ENCODE peak calls at places on chromosomes 1 and 21, in six cellular contexts. Y is Peyer's patch, D is body of pancreas, E is A549, T is upper lobe of left lung, Z is IMR-90. N is an unnamed sample.

GRCh38 chr1:31751822-31752241 is 12.3 kb downstream of the ADGRB2 start:
- DNase-seq in T (no peak), E (no peak), D (no peak), Z (no peak), Y (no peak), N (no peak)

GRCh38 chr1:55315552-55315951 is 100.4 kb upstream of the USP24 start:
- DNase-seq in Y (no peak), T (no peak), D (no peak), E (no peak), Z (no peak), N (no peak)

GRCh38 chr1:58432813-58433668 is 113.5 kb downstream of the OMA1 start:
- DNase-seq in E (no peak), T (no peak), Y (no peak), D (no peak), Z (peak), N (no peak)

GRCh38 chr1:3454811-3455618 is 550 bp downstream of the ARHGEF16 start:
- DNase-seq in T (peak), E (no peak), D (peak), Y (peak), Z (no peak), N (peak)

GRCh38 chr1:79737193-79737592 is 730.7 kb upstream of the ADGRL4 start:
- DNase-seq in Z (no peak), E (no peak), T (no peak), Y (no peak), D (no peak), N (peak)

GRCh38 chr1:234218078-234218477 is 155.2 kb upstream of the COA6 start:
- DNase-seq in Z (no peak), E (no peak), T (no peak), Y (no peak), D (no peak), N (no peak)

GRCh38 chr1:207917086-207917485 is 6.2 kb upstream of the CD34 start:
- DNase-seq in D (no peak), E (no peak), T (no peak), Z (no peak), Y (no peak), N (no peak)

GRCh38 chr1:94068831-94069648 is 51.9 kb downstream of the ABCA4 start:
- DNase-seq in T (peak), Y (no peak), D (peak), Z (peak), E (peak), N (no peak)

GRCh38 chr1:19179597-19180271 is 30.3 kb downstream of the UBR4 start:
- DNase-seq in D (no peak), E (no peak), T (no peak), Z (peak), Y (no peak), N (peak)

GRCh38 chr1:8629241-8630091 is 188.0 kb downstream of the RERE start:
- DNase-seq in Y (peak), D (no peak), T (peak), E (no peak), Z (peak), N (peak)

GRCh38 chr1:151905070-151905442 is 4.3 kb downstream of the THEM4 start:
- DNase-seq in E (no peak), Z (no peak), D (no peak), Y (peak), T (peak), N (peak)

GRCh38 chr1:41408691-41409090 is 47.5 kb downstream of the FOXO6 start:
- DNase-seq in D (no peak), Y (no peak), T (no peak), E (no peak), Z (no peak), N (no peak)

GRCh38 chr1:71080178-71080781 is 555 bp downstream of the ZRANB2 start:
- DNase-seq in Z (peak), T (no peak), Y (no peak), D (no peak), E (no peak), N (peak)

GRCh38 chr1:171912509-171913185 is 71.3 kb downstream of the DNM3 start:
- DNase-seq in Z (no peak), E (peak), Y (no peak), D (no peak), T (no peak), N (no peak)

GRCh38 chr21:42357307-42357706 is 6.5 kb upstream of the TFF2 start:
- DNase-seq in T (no peak), Y (peak), E (no peak), D (no peak), Z (no peak), N (no peak)

GRCh38 chr1:229844675-229845074 is 218.6 kb downstream of the URB2 start:
- DNase-seq in Y (no peak), E (no peak), D (peak), Z (no peak), T (peak), N (no peak)

GRCh38 chr1:201028473-201028889 is 5.0 kb upstream of the KIF21B start:
- DNase-seq in Y (peak), T (peak), D (no peak), E (no peak), Z (no peak), N (peak)

GRCh38 chr1:47725000-47725731 is 272.0 kb downstream of the TRABD2B start:
- DNase-seq in D (no peak), Z (no peak), T (no peak), Y (no peak), E (peak), N (no peak)

GRCh38 chr1:100584761-100585745 is 47.1 kb downstream of the GPR88 start:
- DNase-seq in T (no peak), Y (no peak), D (no peak), Z (peak), E (no peak), N (peak)

GRCh38 chr1:62070384-62071011 is 124.2 kb upstream of the L1TD1 start:
- DNase-seq in E (peak), Z (peak), T (no peak), D (no peak), Y (no peak), N (peak)

GRCh38 chr1:7358346-7358745 is 412.8 kb upstream of the VAMP3 start:
- DNase-seq in D (no peak), T (no peak), Z (no peak), Y (no peak), E (no peak), N (no peak)

GRCh38 chr1:2894381-2895041 is 93.0 kb upstream of the TTC34 start:
- DNase-seq in Y (no peak), T (no peak), E (no peak), D (no peak), Z (no peak), N (no peak)

GRCh38 chr1:111320066-111320879 is 29.6 kb downstream of the CHIA start:
- DNase-seq in E (no peak), Y (no peak), D (no peak), T (no peak), Z (no peak), N (no peak)

GRCh38 chr1:183279835-183280234 is 93.8 kb downstream of the LAMC2 start:
- DNase-seq in T (peak), E (no peak), Z (peak), D (no peak), Y (no peak), N (peak)

GRCh38 chr1:223211323-223211985 is 68.4 kb upstream of the TLR5 start:
- DNase-seq in Z (no peak), E (no peak), Y (no peak), D (no peak), T (no peak), N (no peak)

GRCh38 chr1:234827656-234828055 is 217.7 kb upstream of the IRF2BP2 start:
- DNase-seq in T (no peak), D (no peak), E (no peak), Z (no peak), Y (no peak), N (no peak)

GRCh38 chr1:181803421-181803820 is 258.1 kb downstream of the ZNF648 start:
- DNase-seq in Z (no peak), T (no peak), Y (no peak), E (no peak), D (no peak), N (no peak)

GRCh38 chr1:181798191-181798926 is 263.2 kb downstream of the ZNF648 start:
- DNase-seq in E (no peak), Z (no peak), T (no peak), Y (no peak), D (no peak), N (no peak)

GRCh38 chr1:181802466-181802865 is 259.0 kb downstream of the ZNF648 start:
- DNase-seq in D (no peak), Y (no peak), T (no peak), Z (no peak), E (no peak), N (no peak)

GRCh38 chr1:181804989-181805388 is 256.5 kb downstream of the ZNF648 start:
- DNase-seq in Y (no peak), T (no peak), Z (no peak), D (no peak), E (no peak), N (no peak)

DNA sequence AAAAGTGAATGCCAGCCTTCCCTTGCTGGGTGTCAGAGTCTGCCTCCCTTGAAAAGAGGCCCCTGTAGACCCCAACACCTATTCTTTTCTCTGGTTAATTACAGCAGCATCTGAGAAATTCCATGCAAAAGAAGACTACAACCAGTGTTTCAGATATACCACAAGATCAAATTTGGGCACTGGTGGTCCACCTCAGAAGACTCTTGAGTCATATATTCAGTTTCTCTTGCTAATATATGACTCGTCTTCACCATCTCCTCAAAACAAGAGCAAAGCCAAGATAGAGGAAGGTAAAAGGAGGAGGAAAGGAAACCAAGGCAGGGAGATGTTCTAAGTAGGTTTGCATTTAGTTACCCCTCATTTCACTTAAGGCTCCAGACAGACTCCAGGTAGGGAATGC is 259.9 kb downstream of the ZNF648 start:
- DNase-seq in Y (no peak), D (no peak), E (no peak), T (no peak), Z (no peak), N (no peak)
- TF ChIP-seq POLR2A in Y (no peak), D (no peak), E (no peak), T (no peak), Z (no peak), N (no peak)

GRCh38 chr1:217087981-217088380 is 364.8 kb upstream of the ESRRG start:
- DNase-seq in T (no peak), E (no peak), Y (no peak), Z (no peak), D (no peak), N (no peak)
- H3K4me3 ChIP-seq in T (no peak), E (no peak), Y (no peak), Z (no peak), D (no peak), N (no peak)

GRCh38 chr1:44739361-44740178 is at the start of gene KIF2C:
- DNase-seq in D (peak), E (peak), Y (peak), Z (peak), T (peak), N (peak)
- TF ChIP-seq POLR2A in D (peak), E (peak), Y (peak), Z (peak), T (peak), N (peak)

DNA sequence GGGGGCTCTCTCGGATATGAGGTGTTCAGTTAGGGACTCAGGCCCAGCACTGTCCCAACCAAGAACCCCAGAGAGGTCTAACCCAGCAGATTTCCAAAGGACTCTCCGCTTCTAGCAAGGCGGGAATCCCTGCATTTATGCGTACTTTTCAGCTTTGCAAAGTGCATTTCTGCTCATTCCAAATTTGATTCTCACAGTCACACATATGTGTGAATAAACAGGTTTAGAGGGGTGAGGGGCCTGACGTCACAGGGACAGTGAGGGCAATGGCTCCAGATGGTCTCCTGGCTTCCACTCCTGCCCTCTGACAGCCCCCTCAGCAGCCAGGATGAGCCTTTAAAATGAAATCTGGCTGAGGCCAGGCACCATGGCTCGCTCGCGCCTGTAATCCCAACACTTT is 921 bp upstream of the ECE1 start:
- DNase-seq in Z (no peak), E (no peak), Y (no peak), D (no peak), T (no peak), N (no peak)
- H3K4me3 ChIP-seq in Z (no peak), E (peak), Y (peak), D (no peak), T (no peak), N (no peak)

GRCh38 chr1:167066333-167067122 is 23.6 kb downstream of the GPA33 start:
- DNase-seq in Y (peak), D (peak), Z (peak), E (peak), T (peak), N (peak)
- TF ChIP-seq POLR2A in Y (no peak), D (no peak), Z (no peak), E (no peak), T (no peak), N (no peak)

GRCh38 chr1:38006008-38006828 is 904 bp upstream of the FHL3 start:
- DNase-seq in T (no peak), E (no peak), Y (no peak), D (no peak), Z (no peak), N (no peak)
- H3K4me3 ChIP-seq in T (no peak), E (peak), Y (no peak), D (no peak), Z (no peak), N (peak)

GRCh38 chr1:173478099-173478555 is 992 bp downstream of the PRDX6 start:
- DNase-seq in Z (peak), Y (peak), T (peak), D (peak), E (peak), N (peak)

GRCh38 chr1:173475564-173476196 is 1.5 kb upstream of the PRDX6 start:
- DNase-seq in Z (peak), E (no peak), T (peak), Y (no peak), D (no peak), N (peak)

GRCh38 chr1:173477286-173478098 is at the start of gene PRDX6:
- DNase-seq in Z (peak), Y (peak), E (peak), T (peak), D (peak), N (peak)

GRCh38 chr1:173476197-173476663 is 905 bp upstream of the PRDX6 start:
- DNase-seq in E (no peak), Y (no peak), D (no peak), Z (no peak), T (no peak), N (no peak)

DNA sequence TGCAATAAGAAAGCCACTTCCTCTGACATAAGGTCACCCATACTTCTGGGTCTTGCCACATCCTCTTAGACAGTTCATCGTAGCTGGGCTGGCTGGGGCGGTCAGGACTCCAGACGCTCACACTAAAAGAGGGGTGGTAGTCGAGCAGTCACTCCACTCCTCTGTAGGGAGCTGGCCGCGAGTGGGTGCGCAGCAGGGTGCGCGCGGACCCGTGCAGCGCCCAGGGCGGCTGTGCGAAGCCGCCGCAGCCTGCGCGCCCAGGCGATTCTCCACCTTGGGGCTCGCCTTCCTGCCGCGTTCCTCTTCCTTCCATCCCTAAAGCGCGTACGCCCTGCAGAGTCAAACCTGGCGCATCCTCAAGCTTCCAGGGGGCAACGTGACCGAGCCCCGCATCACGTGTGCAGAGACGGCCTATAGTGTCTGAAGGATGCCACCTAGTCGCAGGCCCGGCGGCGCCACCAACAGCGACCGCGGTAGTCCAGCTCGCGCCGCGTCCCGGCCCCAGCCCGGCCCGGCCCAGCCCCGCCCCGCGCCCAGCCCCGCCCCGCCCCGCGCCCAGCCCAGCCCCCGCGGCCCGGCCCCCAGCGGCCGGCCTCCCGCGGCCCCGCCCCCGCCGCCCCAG is 360 bp upstream of the PRDX6 start:
- DNase-seq in Y (peak), D (peak), E (peak), Z (peak), T (peak), N (peak)
- TF ChIP-seq POLR2A in Y (peak), D (peak), E (peak), Z (peak), T (peak), N (no peak)

GRCh38 chr1:214935258-214935657 is 147.3 kb upstream of the KCNK2 start:
- DNase-seq in Y (no peak), D (no peak), T (no peak), Z (no peak), E (no peak), N (no peak)
- H3K4me3 ChIP-seq in Y (no peak), D (no peak), T (no peak), Z (no peak), E (no peak), N (no peak)

GRCh38 chr1:205447457-205448415 is 8.1 kb downstream of the BLACAT1 start:
- DNase-seq in T (no peak), D (no peak), E (no peak), Y (no peak), Z (no peak), N (no peak)

GRCh38 chr1:205450448-205450847 is 5.4 kb downstream of the BLACAT1 start:
- DNase-seq in E (no peak), T (no peak), Y (no peak), D (no peak), Z (no peak), N (no peak)

GRCh38 chr1:205449254-205449749 is 6.5 kb downstream of the BLACAT1 start:
- DNase-seq in D (no peak), Y (no peak), T (peak), E (no peak), Z (no peak), N (no peak)

GRCh38 chr1:205449750-205450443 is 5.9 kb downstream of the BLACAT1 start:
- DNase-seq in Y (peak), Z (peak), T (peak), D (peak), E (peak), N (peak)

GRCh38 chr1:205448540-205449253 is 7.1 kb downstream of the BLACAT1 start:
- DNase-seq in E (no peak), D (no peak), Y (no peak), T (no peak), Z (no peak), N (no peak)
- TF ChIP-seq POLR2A in E (no peak), D (no peak), Y (no peak), T (peak), Z (no peak), N (no peak)

GRCh38 chr1:206715552-206716518 is 31.1 kb downstream of the MAPKAPK2 start:
- DNase-seq in D (no peak), Y (no peak), T (peak), Z (no peak), E (no peak), N (no peak)

GRCh38 chr1:206713070-206713469 is 28.4 kb downstream of the MAPKAPK2 start:
- DNase-seq in D (no peak), Y (peak), T (no peak), E (no peak), Z (no peak), N (peak)

GRCh38 chr1:206715120-206715519 is 30.4 kb downstream of the MAPKAPK2 start:
- DNase-seq in Z (no peak), Y (no peak), T (no peak), E (no peak), D (no peak), N (no peak)

GRCh38 chr1:206713910-206714312 is 29.2 kb downstream of the MAPKAPK2 start:
- DNase-seq in Z (peak), Y (no peak), E (no peak), D (no peak), T (no peak), N (no peak)

GRCh38 chr1:206714331-206715058 is 29.8 kb downstream of the MAPKAPK2 start:
- DNase-seq in Y (peak), T (no peak), Z (peak), E (no peak), D (peak), N (no peak)
- H3K4me3 ChIP-seq in Y (no peak), T (no peak), Z (no peak), E (no peak), D (no peak), N (no peak)